ENCODE peak calls at places on chromosomes 5 and 9, in four cellular contexts. H is Calu3, R is uterus, M is cardiac fibroblast. B is an unnamed sample.

GRCh38 chr5:128537306-128537998 is 593 bp downstream of the FBN2 start:
- DNase-seq in R (peak), M (peak), H (no peak), B (no peak)

GRCh38 chr9:68934319-68934644 is 79.6 kb downstream of the PRKACG start:
- DNase-seq in R (no peak), M (no peak), H (no peak), B (no peak)

GRCh38 chr5:142669479-142669878 is 16.4 kb downstream of the FGF1 start:
- DNase-seq in M (no peak), R (no peak), H (no peak), B (no peak)

GRCh38 chr9:94623253-94623652 is 16.1 kb downstream of the FBP1 start:
- DNase-seq in H (peak), M (peak), R (no peak), B (no peak)

GRCh38 chr9:123343428-123344272 is 12.3 kb upstream of the CRB2 start:
- DNase-seq in H (no peak), M (peak), R (no peak), B (no peak)

GRCh38 chr5:125198270-125198974 is 452.0 kb upstream of the ZNF608 start:
- DNase-seq in M (peak), H (peak), R (peak), B (no peak)

GRCh38 chr5:178398856-178399722 is 166.5 kb upstream of the PHYKPL start:
- DNase-seq in H (no peak), M (no peak), R (no peak), B (no peak)

GRCh38 chr9:121609845-121610637 is 41.4 kb upstream of the DAB2IP start:
- DNase-seq in R (peak), M (peak), H (no peak), B (no peak)

GRCh38 chr9:89477811-89478583 is 19.9 kb downstream of the SEMA4D start:
- DNase-seq in R (peak), M (peak), H (no peak), B (no peak)

GRCh38 chr5:122463221-122463620 is 151.2 kb downstream of the SNCAIP start:
- DNase-seq in M (no peak), R (no peak), H (no peak), B (no peak)

GRCh38 chr5:103389846-103390245 is 131.3 kb downstream of the MACIR start:
- DNase-seq in R (no peak), H (no peak), M (no peak), B (no peak)

GRCh38 chr5:151223447-151224264 is at the start of gene CCDC69:
- DNase-seq in H (peak), R (peak), M (peak), B (peak)

GRCh38 chr9:121790841-121791240 is 139.4 kb downstream of the DAB2IP start:
- DNase-seq in H (no peak), M (no peak), R (no peak), B (no peak)

GRCh38 chr5:156699147-156699546 is 150.9 kb upstream of the PPP1R2B start:
- DNase-seq in R (no peak), M (no peak), H (no peak), B (no peak)

DNA sequence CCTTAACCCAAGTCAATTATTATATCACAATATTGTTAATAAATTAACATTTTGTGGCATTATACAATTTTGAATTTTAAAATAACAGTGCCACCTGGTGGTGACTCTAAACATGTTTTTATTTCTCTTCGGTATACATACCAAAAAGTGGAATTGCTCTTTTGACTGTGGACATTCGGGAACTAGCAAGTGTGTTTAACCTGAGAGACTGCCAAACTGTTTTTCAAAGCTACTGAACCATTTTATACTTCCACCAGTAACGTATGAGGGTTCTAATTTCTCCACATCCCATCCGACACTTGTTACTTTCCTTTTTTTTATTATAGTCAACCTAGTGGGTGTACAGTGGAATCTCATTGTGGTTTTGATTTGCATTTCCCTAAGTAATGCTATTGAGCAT is 18.3 kb upstream of the HSDL2 start:
- DNase-seq in H (peak), R (no peak), M (peak), B (no peak)
- TF ChIP-seq CTCF in H (no peak), R (peak), M (peak), B (peak)

GRCh38 chr5:161432798-161433197 is 113.7 kb downstream of the GABRB2 start:
- DNase-seq in H (no peak), R (no peak), M (no peak), B (no peak)
- TF ChIP-seq CTCF in H (no peak), R (no peak), M (no peak), B (no peak)

GRCh38 chr5:129541648-129542251 is 81.7 kb downstream of the ADAMTS19 start:
- DNase-seq in R (no peak), H (peak), M (peak), B (no peak)
- TF ChIP-seq CTCF in R (no peak), H (peak), M (peak), B (no peak)

GRCh38 chr5:161548472-161549094 is 2.1 kb upstream of the GABRB2 start:
- DNase-seq in M (no peak), H (no peak), R (no peak), B (no peak)
- TF ChIP-seq CTCF in M (no peak), H (no peak), R (no peak), B (no peak)